ENCODE peak calls at places on chromosomes 3 and 15, in five cellular contexts. One of them, this sample, is unnamed.

GRCh38 chr15:52093539-52094502 is 18.8 kb downstream of the BCL2L10 start:
- DNase-seq in CD4-positive, CD25-positive, alpha-beta regulatory T cell: no peak
- DNase-seq in heart right ventricle: peak
- DNase-seq in effector CD4-positive, alpha-beta T cell: no peak
- DNase-seq in B cell: no peak
- DNase-seq in this sample: no peak

GRCh38 chr15:31525988-31526665 is 199.5 kb downstream of the KLF13 start:
- DNase-seq in CD4-positive, CD25-positive, alpha-beta regulatory T cell: no peak
- DNase-seq in heart right ventricle: no peak
- DNase-seq in effector CD4-positive, alpha-beta T cell: no peak
- DNase-seq in B cell: no peak
- DNase-seq in this sample: no peak

GRCh38 chr15:69468241-69469121 is 15.9 kb downstream of the RPLP1 start:
- DNase-seq in CD4-positive, CD25-positive, alpha-beta regulatory T cell: peak
- DNase-seq in heart right ventricle: no peak
- DNase-seq in effector CD4-positive, alpha-beta T cell: peak
- DNase-seq in B cell: peak
- DNase-seq in this sample: no peak

GRCh38 chr3:56940331-56940730 is 120.1 kb upstream of the SPATA12 start:
- DNase-seq in CD4-positive, CD25-positive, alpha-beta regulatory T cell: no peak
- DNase-seq in heart right ventricle: no peak
- DNase-seq in effector CD4-positive, alpha-beta T cell: no peak
- DNase-seq in B cell: no peak
- DNase-seq in this sample: no peak

GRCh38 chr3:59084598-59084997 is 34.8 kb upstream of the CFAP20DC start:
- DNase-seq in CD4-positive, CD25-positive, alpha-beta regulatory T cell: no peak
- DNase-seq in heart right ventricle: no peak
- DNase-seq in effector CD4-positive, alpha-beta T cell: no peak
- DNase-seq in B cell: no peak
- DNase-seq in this sample: no peak

GRCh38 chr3:64214697-64215018 is 10.6 kb downstream of the PRICKLE2 start:
- DNase-seq in CD4-positive, CD25-positive, alpha-beta regulatory T cell: no peak
- DNase-seq in heart right ventricle: peak
- DNase-seq in effector CD4-positive, alpha-beta T cell: no peak
- DNase-seq in B cell: no peak
- DNase-seq in this sample: no peak

GRCh38 chr3:180932819-180933218 is 20.3 kb downstream of the FXR1 start:
- DNase-seq in CD4-positive, CD25-positive, alpha-beta regulatory T cell: no peak
- DNase-seq in heart right ventricle: no peak
- DNase-seq in effector CD4-positive, alpha-beta T cell: no peak
- DNase-seq in B cell: no peak
- DNase-seq in this sample: no peak

GRCh38 chr3:184338538-184338945 is 1.1 kb downstream of the FAM131A start:
- DNase-seq in CD4-positive, CD25-positive, alpha-beta regulatory T cell: no peak
- DNase-seq in heart right ventricle: peak
- DNase-seq in effector CD4-positive, alpha-beta T cell: no peak
- DNase-seq in B cell: peak
- DNase-seq in this sample: no peak

GRCh38 chr15:58465866-58466517 is 34.2 kb downstream of the LIPC start:
- DNase-seq in CD4-positive, CD25-positive, alpha-beta regulatory T cell: no peak
- DNase-seq in heart right ventricle: no peak
- DNase-seq in effector CD4-positive, alpha-beta T cell: no peak
- DNase-seq in B cell: no peak
- DNase-seq in this sample: no peak

GRCh38 chr3:112634786-112635541 is 6.0 kb downstream of the CCDC80 start:
- DNase-seq in CD4-positive, CD25-positive, alpha-beta regulatory T cell: peak
- DNase-seq in heart right ventricle: no peak
- DNase-seq in effector CD4-positive, alpha-beta T cell: no peak
- DNase-seq in B cell: no peak
- DNase-seq in this sample: no peak

GRCh38 chr15:65306551-65306950 is 2.1 kb downstream of the RNU5B-1 start:
- DNase-seq in CD4-positive, CD25-positive, alpha-beta regulatory T cell: no peak
- DNase-seq in heart right ventricle: no peak
- DNase-seq in effector CD4-positive, alpha-beta T cell: no peak
- DNase-seq in B cell: no peak
- DNase-seq in this sample: no peak

GRCh38 chr15:95326689-95327525 is 1003.6 kb upstream of the NR2F2 start:
- DNase-seq in CD4-positive, CD25-positive, alpha-beta regulatory T cell: no peak
- DNase-seq in heart right ventricle: no peak
- DNase-seq in effector CD4-positive, alpha-beta T cell: no peak
- DNase-seq in B cell: no peak
- DNase-seq in this sample: no peak

GRCh38 chr3:26920579-26920978 is 298.0 kb downstream of the LRRC3B start:
- DNase-seq in CD4-positive, CD25-positive, alpha-beta regulatory T cell: no peak
- DNase-seq in heart right ventricle: no peak
- DNase-seq in effector CD4-positive, alpha-beta T cell: no peak
- DNase-seq in B cell: no peak
- DNase-seq in this sample: no peak

GRCh38 chr3:109050591-109051167 is 67.3 kb downstream of the MORC1 start:
- DNase-seq in CD4-positive, CD25-positive, alpha-beta regulatory T cell: peak
- DNase-seq in heart right ventricle: no peak
- DNase-seq in effector CD4-positive, alpha-beta T cell: no peak
- DNase-seq in B cell: peak
- DNase-seq in this sample: peak

GRCh38 chr15:22979699-22980188 is 424 bp downstream of the CYFIP1 start:
- DNase-seq in CD4-positive, CD25-positive, alpha-beta regulatory T cell: no peak
- DNase-seq in heart right ventricle: peak
- DNase-seq in effector CD4-positive, alpha-beta T cell: no peak
- DNase-seq in B cell: peak
- DNase-seq in this sample: peak

GRCh38 chr15:77376770-77377169 is 43.1 kb downstream of the PEAK1 start:
- DNase-seq in CD4-positive, CD25-positive, alpha-beta regulatory T cell: no peak
- DNase-seq in heart right ventricle: no peak
- DNase-seq in effector CD4-positive, alpha-beta T cell: no peak
- DNase-seq in B cell: no peak
- DNase-seq in this sample: no peak

GRCh38 chr15:34890424-34890823 is 79.1 kb downstream of the AQR start:
- DNase-seq in CD4-positive, CD25-positive, alpha-beta regulatory T cell: no peak
- DNase-seq in heart right ventricle: no peak
- DNase-seq in effector CD4-positive, alpha-beta T cell: no peak
- DNase-seq in B cell: no peak
- DNase-seq in this sample: no peak